ENCODE peak calls at places on chromosomes 7 and 10, in six cellular contexts. D is SK-N-SH, V is HepG2, Y is GM12878, H is K562, G is H1. C is an unnamed sample.

GRCh38 chr10:122646511-122647382 is 52.9 kb downstream of the C10orf120 start:
- DNase-seq in G (no peak), Y (no peak), V (no peak), H (no peak), D (no peak), C (no peak)

GRCh38 chr7:3578399-3578798 is 277.3 kb downstream of the SDK1 start:
- DNase-seq in H (no peak), D (no peak), Y (no peak), V (no peak), G (no peak), C (no peak)

GRCh38 chr7:863106-863505 is 13.2 kb upstream of the GET4 start:
- DNase-seq in H (no peak), V (no peak), G (no peak), D (no peak), Y (no peak), C (no peak)

GRCh38 chr7:25812086-25812855 is 339.7 kb upstream of the NFE2L3 start:
- DNase-seq in H (no peak), V (no peak), G (no peak), Y (no peak), D (no peak), C (no peak)

GRCh38 chr7:27165655-27166474 is 528 bp upstream of the HOXA9 start:
- DNase-seq in V (no peak), D (no peak), Y (no peak), G (no peak), H (no peak), C (no peak)

GRCh38 chr7:55250313-55250712 is 114.8 kb upstream of the LANCL2 start:
- DNase-seq in G (peak), V (peak), D (peak), Y (no peak), H (no peak), C (peak)

GRCh38 chr10:124671486-124672075 is 72.6 kb downstream of the FAM53B start:
- DNase-seq in G (no peak), H (peak), V (peak), Y (no peak), D (peak), C (peak)

GRCh38 chr10:103276941-103277712 is at the start of gene INA:
- DNase-seq in Y (no peak), V (no peak), H (no peak), D (peak), G (peak), C (peak)

GRCh38 chr10:86868353-86868752 is 89.1 kb downstream of the MMRN2 start:
- DNase-seq in G (no peak), D (no peak), H (no peak), V (no peak), Y (no peak), C (no peak)

GRCh38 chr7:73850781-73851207 is 8.5 kb upstream of the METTL27 start:
- DNase-seq in V (no peak), H (peak), Y (no peak), D (no peak), G (no peak), C (peak)

GRCh38 chr7:40802497-40802896 is 667.7 kb downstream of the SUGCT start:
- DNase-seq in G (no peak), H (no peak), V (no peak), D (no peak), Y (no peak), C (no peak)

GRCh38 chr10:101814466-101815041 is 3.7 kb downstream of the OGA start:
- DNase-seq in H (no peak), G (no peak), V (no peak), D (no peak), Y (no peak), C (no peak)

GRCh38 chr7:491292-491957 is 28.2 kb downstream of the PDGFA start:
- DNase-seq in H (no peak), D (no peak), G (no peak), Y (no peak), V (peak), C (no peak)

GRCh38 chr7:47725031-47725780 is 143.3 kb upstream of the TNS3 start:
- DNase-seq in D (no peak), Y (no peak), H (no peak), V (peak), G (no peak), C (peak)

GRCh38 chr7:100091411-100092181 is 2.8 kb downstream of the COPS6 start:
- DNase-seq in H (peak), D (peak), G (peak), Y (no peak), V (no peak), C (no peak)

GRCh38 chr7:100093925-100094486 is 5.2 kb downstream of the COPS6 start:
- DNase-seq in Y (no peak), V (no peak), D (no peak), H (no peak), G (no peak), C (no peak)

GRCh38 chr7:100095289-100095688 is 5.9 kb downstream of the MCM7 start:
- DNase-seq in G (no peak), Y (no peak), H (no peak), V (no peak), D (no peak), C (no peak)

GRCh38 chr7:100093054-100093453 is 4.3 kb downstream of the COPS6 start:
- DNase-seq in H (no peak), G (no peak), V (no peak), Y (no peak), D (no peak), C (no peak)

DNA sequence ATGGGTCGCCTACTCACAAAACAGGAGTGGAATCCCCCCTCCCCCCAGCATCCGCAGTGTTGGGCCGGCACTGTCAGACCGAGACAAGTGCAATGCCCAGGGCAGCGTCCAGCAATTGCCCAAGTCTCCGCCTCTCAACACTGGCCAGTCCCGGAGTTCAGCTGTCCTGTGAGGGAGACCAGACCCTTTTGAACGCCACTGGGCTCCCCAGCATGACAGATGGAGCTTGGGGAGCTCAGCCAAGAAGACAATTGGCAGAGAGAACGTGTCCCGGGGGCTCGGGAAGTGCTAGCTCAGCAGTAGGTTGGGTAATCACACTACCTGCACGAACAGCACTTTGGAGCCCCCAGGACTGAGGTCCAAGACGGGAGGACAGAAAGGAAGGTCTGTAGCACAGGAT is 4.7 kb downstream of the COPS6 start:
- DNase-seq in D (peak), H (no peak), G (no peak), Y (no peak), V (no peak), C (no peak)
- TF ChIP-seq MAX in D (no peak), H (no peak), G (no peak), Y (no peak), V (no peak), C (no peak)

GRCh38 chr10:71753091-71753959 is 20.0 kb downstream of the VSIR start:
- DNase-seq in G (no peak), H (peak), D (no peak), V (peak), Y (no peak), C (no peak)
- TF ChIP-seq RFX5 in G (no peak), H (no peak), D (no peak), V (no peak), Y (no peak), C (no peak)

GRCh38 chr7:79610301-79610700 is 156.8 kb upstream of the MAGI2 start:
- DNase-seq in H (no peak), G (no peak), D (peak), V (no peak), Y (no peak), C (no peak)
- TF ChIP-seq MAX in H (no peak), G (no peak), D (no peak), V (no peak), Y (no peak), C (no peak)

GRCh38 chr10:72426982-72427381 is 72.3 kb upstream of the DNAJB12 start:
- DNase-seq in G (no peak), V (no peak), H (no peak), Y (no peak), D (no peak), C (no peak)

GRCh38 chr10:72423426-72423825 is 68.7 kb upstream of the DNAJB12 start:
- DNase-seq in G (no peak), Y (no peak), V (no peak), D (no peak), H (no peak), C (no peak)

GRCh38 chr10:72421895-72422540 is 67.3 kb upstream of the DNAJB12 start:
- DNase-seq in H (no peak), G (no peak), V (no peak), D (no peak), Y (no peak), C (no peak)

GRCh38 chr10:72424561-72424960 is 69.8 kb upstream of the DNAJB12 start:
- DNase-seq in D (no peak), V (peak), H (no peak), G (no peak), Y (no peak), C (no peak)

GRCh38 chr10:72425133-72425532 is 70.4 kb upstream of the DNAJB12 start:
- DNase-seq in H (no peak), D (no peak), Y (no peak), G (no peak), V (peak), C (no peak)
- TF ChIP-seq RFX5 in H (no peak), D (no peak), Y (no peak), G (no peak), V (no peak), C (no peak)

DNA sequence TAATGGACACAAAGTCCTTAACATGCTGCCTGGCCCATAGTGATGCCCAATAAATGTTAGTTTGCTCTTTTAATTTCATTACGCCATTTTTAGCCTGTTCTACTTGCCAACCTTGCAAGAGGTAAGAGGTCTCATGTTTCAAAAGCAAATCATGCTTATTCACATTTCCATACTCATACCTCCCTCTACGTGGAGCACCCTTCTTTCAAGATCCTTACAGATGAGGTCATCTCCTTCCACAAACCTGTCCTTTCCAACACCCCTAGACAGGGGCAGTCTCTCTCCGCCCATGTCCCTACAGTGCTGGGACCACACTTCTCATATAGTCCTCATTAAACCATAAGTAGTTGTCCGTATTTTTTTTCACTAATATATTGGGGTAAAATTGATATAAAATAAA is 271.3 kb downstream of the FGFR2 start:
- DNase-seq in H (no peak), G (no peak), V (no peak), Y (no peak), D (no peak), C (no peak)
- TF ChIP-seq MAX in H (no peak), G (no peak), V (no peak), Y (no peak), D (no peak), C (no peak)

GRCh38 chr7:91191771-91192170 is 72.5 kb upstream of the FZD1 start:
- DNase-seq in D (no peak), H (no peak), G (no peak), V (no peak), Y (no peak), C (no peak)

GRCh38 chr7:91196058-91196457 is 68.2 kb upstream of the FZD1 start:
- DNase-seq in Y (no peak), V (no peak), D (no peak), G (no peak), H (no peak), C (no peak)

GRCh38 chr7:91198371-91198770 is 65.9 kb upstream of the FZD1 start:
- DNase-seq in Y (no peak), H (no peak), G (no peak), V (no peak), D (no peak), C (no peak)

GRCh38 chr7:91194841-91195240 is 69.4 kb upstream of the FZD1 start:
- DNase-seq in Y (no peak), H (no peak), D (no peak), V (no peak), G (no peak), C (no peak)

DNA sequence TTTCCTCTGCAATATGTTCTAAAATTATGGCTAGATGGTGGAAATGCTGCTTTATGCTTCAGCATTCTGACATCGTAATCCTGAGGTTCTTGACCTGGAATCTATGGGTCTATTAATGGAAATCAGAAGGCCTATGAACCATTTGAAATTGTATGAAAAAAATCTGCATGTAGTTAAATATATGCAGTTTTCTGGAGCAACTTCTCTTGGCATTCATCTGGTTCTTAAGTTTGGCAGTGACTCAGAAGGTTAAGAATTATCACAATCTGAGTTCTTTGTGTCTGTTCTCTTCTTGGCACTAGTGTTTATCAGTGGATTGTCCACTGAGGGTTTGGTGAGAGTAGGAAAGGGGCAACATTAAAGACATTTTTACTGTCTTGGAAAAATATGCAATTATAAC is 71.1 kb upstream of the FZD1 start:
- DNase-seq in H (no peak), V (no peak), D (no peak), Y (no peak), G (no peak), C (no peak)
- TF ChIP-seq RFX5 in H (no peak), V (no peak), D (no peak), Y (no peak), G (no peak), C (no peak)

GRCh38 chr7:139582671-139583155 is 59.2 kb downstream of the CLEC2L start:
- DNase-seq in Y (no peak), V (no peak), G (no peak), D (no peak), H (no peak), C (no peak)

GRCh38 chr7:139582130-139582650 is 58.7 kb downstream of the CLEC2L start:
- DNase-seq in V (no peak), G (no peak), H (no peak), D (no peak), Y (no peak), C (no peak)

GRCh38 chr7:139587535-139587934 is 64.0 kb downstream of the CLEC2L start:
- DNase-seq in Y (no peak), V (no peak), G (no peak), H (no peak), D (no peak), C (no peak)

GRCh38 chr7:139586286-139586685 is 62.8 kb downstream of the CLEC2L start:
- DNase-seq in Y (no peak), D (no peak), H (no peak), G (no peak), V (no peak), C (no peak)

DNA sequence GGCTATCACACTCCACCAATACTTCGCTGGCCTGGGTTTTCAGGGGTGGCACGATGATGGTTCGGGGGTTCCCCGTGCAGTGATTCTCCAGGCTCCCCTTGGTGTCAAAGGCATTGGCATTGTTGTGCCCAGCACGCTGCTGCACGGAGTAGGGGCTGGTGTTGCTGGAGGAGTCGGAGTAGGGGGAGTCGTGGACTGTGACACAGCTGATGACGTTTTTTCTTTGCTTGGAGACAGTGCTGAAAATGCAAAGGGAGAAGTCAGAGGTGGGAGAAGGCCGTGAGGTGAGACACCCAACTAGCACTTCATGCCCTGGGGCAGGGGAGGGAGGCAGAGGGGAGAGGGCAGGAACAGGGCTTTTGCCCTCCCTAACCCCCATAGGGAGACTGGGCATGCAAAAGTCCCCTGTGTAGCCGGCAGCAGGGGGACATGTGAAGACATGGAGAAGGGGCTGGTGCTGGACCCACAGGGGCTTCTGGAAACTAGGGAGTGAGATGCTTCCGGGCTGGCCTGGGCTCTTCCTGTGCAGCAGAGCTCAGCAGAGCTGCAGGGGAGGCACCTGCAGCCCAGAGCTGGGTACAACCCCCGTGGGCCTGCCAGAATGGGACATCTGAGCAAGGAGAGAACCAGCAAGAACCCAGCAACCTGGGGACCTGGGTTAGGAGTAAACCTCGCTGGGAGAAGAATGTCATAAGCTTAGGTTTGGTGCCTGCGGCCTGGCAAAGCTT is 60.5 kb downstream of the CLEC2L start:
- DNase-seq in H (no peak), D (no peak), V (no peak), Y (no peak), G (peak), C (no peak)
- TF ChIP-seq MAX in H (no peak), D (no peak), V (no peak), Y (no peak), G (no peak), C (no peak)

C was measured in A549.